ENCODE peak calls at places on chromosome 13, in seven cellular contexts. One of them, this sample, is unnamed.

GRCh38 chr13:29465741-29466293 is 129.7 kb downstream of the SLC7A1 start:
- DNase-seq in HCT116: no peak
- DNase-seq in SK-N-SH: peak; percentile 47
- DNase-seq in K562: no peak
- DNase-seq in H1: no peak
- DNase-seq in GM12878: no peak
- DNase-seq in HepG2: peak; percentile 35
- DNase-seq in this sample: no peak

GRCh38 chr13:27130223-27131015 is 41.2 kb downstream of the USP12 start:
- DNase-seq in HCT116: no peak
- DNase-seq in SK-N-SH: no peak
- DNase-seq in K562: no peak
- DNase-seq in H1: no peak
- DNase-seq in GM12878: no peak
- DNase-seq in HepG2: no peak
- DNase-seq in this sample: no peak

GRCh38 chr13:41622545-41623429 is 165.4 kb downstream of the RGCC start:
- DNase-seq in HCT116: no peak
- DNase-seq in SK-N-SH: no peak
- DNase-seq in K562: no peak
- DNase-seq in H1: no peak
- DNase-seq in GM12878: no peak
- DNase-seq in HepG2: no peak
- DNase-seq in this sample: no peak

GRCh38 chr13:77545626-77546412 is 10.3 kb downstream of the SCEL start:
- DNase-seq in HCT116: no peak
- DNase-seq in SK-N-SH: no peak
- DNase-seq in K562: no peak
- DNase-seq in H1: no peak
- DNase-seq in GM12878: no peak
- DNase-seq in HepG2: no peak
- DNase-seq in this sample: no peak

GRCh38 chr13:29737061-29737460 is 113.4 kb downstream of the UBL3 start:
- DNase-seq in HCT116: no peak
- DNase-seq in SK-N-SH: no peak
- DNase-seq in K562: no peak
- DNase-seq in H1: no peak
- DNase-seq in GM12878: no peak
- DNase-seq in HepG2: no peak
- DNase-seq in this sample: no peak

GRCh38 chr13:24038405-24038804 is 122.1 kb upstream of the SPATA13 start:
- DNase-seq in HCT116: no peak
- DNase-seq in SK-N-SH: no peak
- DNase-seq in K562: no peak
- DNase-seq in H1: no peak
- DNase-seq in GM12878: no peak
- DNase-seq in HepG2: no peak
- DNase-seq in this sample: no peak

GRCh38 chr13:79056706-79057105 is 349.3 kb downstream of the RBM26 start:
- DNase-seq in HCT116: no peak
- DNase-seq in SK-N-SH: no peak
- DNase-seq in K562: no peak
- DNase-seq in H1: no peak
- DNase-seq in GM12878: no peak
- DNase-seq in HepG2: no peak
- DNase-seq in this sample: no peak

GRCh38 chr13:52925775-52926285 is 77.4 kb upstream of the PCDH8 start:
- DNase-seq in HCT116: no peak
- DNase-seq in SK-N-SH: no peak
- DNase-seq in K562: no peak
- DNase-seq in H1: no peak
- DNase-seq in GM12878: no peak
- DNase-seq in HepG2: no peak
- DNase-seq in this sample: no peak

GRCh38 chr13:39536274-39536673 is 66.7 kb downstream of the LHFPL6 start:
- DNase-seq in HCT116: no peak
- DNase-seq in SK-N-SH: no peak
- DNase-seq in K562: no peak
- DNase-seq in H1: no peak
- DNase-seq in GM12878: no peak
- DNase-seq in HepG2: no peak
- DNase-seq in this sample: no peak

GRCh38 chr13:93875527-93875926 is 604.0 kb downstream of the DCT start:
- DNase-seq in HCT116: no peak
- DNase-seq in SK-N-SH: no peak
- DNase-seq in K562: no peak
- DNase-seq in H1: no peak
- DNase-seq in GM12878: no peak
- DNase-seq in HepG2: no peak
- DNase-seq in this sample: no peak

GRCh38 chr13:51768976-51769375 is 35.0 kb downstream of the DHRS12 start:
- DNase-seq in HCT116: no peak
- DNase-seq in SK-N-SH: no peak
- DNase-seq in K562: no peak
- DNase-seq in H1: no peak
- DNase-seq in GM12878: no peak
- DNase-seq in HepG2: no peak
- DNase-seq in this sample: no peak

GRCh38 chr13:65872448-65872847 is 1357.7 kb downstream of the PCDH9 start:
- DNase-seq in HCT116: no peak
- DNase-seq in SK-N-SH: no peak
- DNase-seq in K562: no peak
- DNase-seq in H1: no peak
- DNase-seq in GM12878: no peak
- DNase-seq in HepG2: no peak
- DNase-seq in this sample: no peak

GRCh38 chr13:50644081-50644871 is 199.2 kb downstream of the DLEU7 start:
- DNase-seq in HCT116: no peak
- DNase-seq in SK-N-SH: no peak
- DNase-seq in K562: no peak
- DNase-seq in H1: no peak
- DNase-seq in GM12878: no peak
- DNase-seq in HepG2: peak; percentile 2
- DNase-seq in this sample: peak; percentile 87

GRCh38 chr13:41133951-41134350 is 1.3 kb upstream of the KBTBD6 start:
- DNase-seq in HCT116: no peak
- DNase-seq in SK-N-SH: no peak
- DNase-seq in K562: no peak
- DNase-seq in H1: no peak
- DNase-seq in GM12878: no peak
- DNase-seq in HepG2: no peak
- DNase-seq in this sample: no peak

GRCh38 chr13:19646062-19646461 is 12.6 kb downstream of the MPHOSPH8 start:
- DNase-seq in HCT116: no peak
- DNase-seq in SK-N-SH: no peak
- DNase-seq in K562: no peak
- DNase-seq in H1: no peak
- DNase-seq in GM12878: no peak
- DNase-seq in HepG2: no peak
- DNase-seq in this sample: no peak

GRCh38 chr13:50358715-50359367 is 343.6 kb downstream of the KCNRG start:
- DNase-seq in HCT116: no peak
- DNase-seq in SK-N-SH: no peak
- DNase-seq in K562: no peak
- DNase-seq in H1: no peak
- DNase-seq in GM12878: no peak
- DNase-seq in HepG2: no peak
- DNase-seq in this sample: no peak

GRCh38 chr13:25069911-25070310 is 26.0 kb upstream of the PABPC3 start:
- DNase-seq in HCT116: no peak
- DNase-seq in SK-N-SH: no peak
- DNase-seq in K562: no peak
- DNase-seq in H1: no peak
- DNase-seq in GM12878: no peak
- DNase-seq in HepG2: no peak
- DNase-seq in this sample: no peak

GRCh38 chr13:45714170-45714569 is 12.1 kb downstream of the CBY2 start:
- DNase-seq in HCT116: no peak
- DNase-seq in SK-N-SH: no peak
- DNase-seq in K562: no peak
- DNase-seq in H1: no peak
- DNase-seq in GM12878: no peak
- DNase-seq in HepG2: no peak
- DNase-seq in this sample: no peak

GRCh38 chr13:72652681-72653080 is 74.7 kb downstream of the MZT1 start:
- DNase-seq in HCT116: no peak
- DNase-seq in SK-N-SH: no peak
- DNase-seq in K562: no peak
- DNase-seq in H1: no peak
- DNase-seq in GM12878: no peak
- DNase-seq in HepG2: no peak
- DNase-seq in this sample: no peak

GRCh38 chr13:27704681-27705080 is 83.0 kb downstream of the POLR1D start:
- DNase-seq in HCT116: no peak
- DNase-seq in SK-N-SH: no peak
- DNase-seq in K562: no peak
- DNase-seq in H1: no peak
- DNase-seq in GM12878: peak; percentile 1
- DNase-seq in HepG2: no peak
- DNase-seq in this sample: no peak

GRCh38 chr13:40572961-40573360 is 93.5 kb downstream of the FOXO1 start:
- DNase-seq in HCT116: no peak
- DNase-seq in SK-N-SH: no peak
- DNase-seq in K562: no peak
- DNase-seq in H1: no peak
- DNase-seq in GM12878: no peak
- DNase-seq in HepG2: no peak
- DNase-seq in this sample: no peak

GRCh38 chr13:67416047-67416925 is 186.2 kb upstream of the PCDH9 start:
- DNase-seq in HCT116: no peak
- DNase-seq in SK-N-SH: peak; percentile 32
- DNase-seq in K562: no peak
- DNase-seq in H1: peak; percentile 84
- DNase-seq in GM12878: no peak
- DNase-seq in HepG2: peak; percentile 4
- DNase-seq in this sample: no peak

GRCh38 chr13:35139591-35139990 is 197.5 kb downstream of the NBEA start:
- DNase-seq in HCT116: no peak
- DNase-seq in SK-N-SH: no peak
- DNase-seq in K562: no peak
- DNase-seq in H1: no peak
- DNase-seq in GM12878: no peak
- DNase-seq in HepG2: no peak
- DNase-seq in this sample: no peak

GRCh38 chr13:50762969-50763568 is 80.4 kb downstream of the DLEU7 start:
- DNase-seq in HCT116: no peak
- DNase-seq in SK-N-SH: no peak
- DNase-seq in K562: no peak
- DNase-seq in H1: no peak
- DNase-seq in GM12878: no peak
- DNase-seq in HepG2: no peak
- DNase-seq in this sample: no peak

DNA sequence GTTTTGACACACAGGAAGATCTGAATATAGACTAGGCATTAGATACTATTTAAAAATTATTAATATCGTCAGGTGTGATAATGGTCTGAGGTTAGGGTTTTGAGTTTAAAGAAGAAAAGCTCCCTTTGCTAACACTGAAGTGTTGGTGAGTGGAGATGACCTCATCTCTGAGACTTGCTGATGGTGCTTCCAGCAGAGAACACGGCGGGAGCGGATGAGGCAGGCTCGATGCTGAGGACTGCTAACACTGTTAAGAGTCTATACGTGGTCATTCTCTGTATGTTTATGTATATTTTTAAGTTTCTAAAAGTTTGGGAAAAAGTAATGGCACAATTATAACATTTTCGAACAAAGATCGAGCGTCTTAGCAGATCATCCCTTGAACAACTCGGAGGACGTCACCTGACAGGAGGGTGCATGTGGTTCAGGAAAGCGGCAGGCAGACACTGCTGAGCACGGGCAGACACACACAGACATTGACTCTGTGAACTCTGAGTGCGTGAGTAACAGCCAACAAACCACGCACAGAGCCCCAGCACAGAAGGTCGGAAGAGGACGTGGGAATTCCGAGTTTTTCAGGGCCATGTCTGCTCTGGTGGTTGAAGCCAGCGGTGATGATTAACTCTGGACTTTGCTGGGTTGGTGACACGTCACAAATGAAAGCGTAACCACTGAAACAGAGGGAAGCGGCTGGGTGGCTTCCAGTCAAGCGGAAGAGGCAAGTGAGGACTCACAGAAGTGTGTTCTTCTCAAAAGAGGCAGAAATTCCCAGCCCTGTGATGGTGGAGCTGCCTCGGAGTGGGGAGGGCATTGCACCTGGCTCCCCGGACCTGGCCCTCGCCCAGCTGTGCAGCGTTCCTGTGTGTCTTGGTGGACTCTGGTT is 91.9 kb upstream of the TEX29 start:
- DNase-seq in HCT116: no peak
- DNase-seq in SK-N-SH: no peak
- DNase-seq in K562: no peak
- DNase-seq in H1: no peak
- DNase-seq in GM12878: no peak
- DNase-seq in HepG2: no peak
- DNase-seq in this sample: no peak
- TF ChIP-seq JUND in HCT116: no peak
- TF ChIP-seq JUND in SK-N-SH: no peak
- TF ChIP-seq JUND in K562: no peak
- TF ChIP-seq JUND in H1: peak; percentile 34
- TF ChIP-seq JUND in GM12878: no peak
- TF ChIP-seq JUND in HepG2: no peak
- TF ChIP-seq JUND in this sample: no peak

GRCh38 chr13:99677388-99677951 is 176.2 kb downstream of the TM9SF2 start:
- DNase-seq in HCT116: no peak
- DNase-seq in SK-N-SH: peak; percentile 44
- DNase-seq in K562: no peak
- DNase-seq in H1: no peak
- DNase-seq in GM12878: no peak
- DNase-seq in HepG2: no peak
- DNase-seq in this sample: no peak
- TF ChIP-seq JUND in HCT116: no peak
- TF ChIP-seq JUND in SK-N-SH: no peak
- TF ChIP-seq JUND in K562: no peak
- TF ChIP-seq JUND in H1: no peak
- TF ChIP-seq JUND in GM12878: no peak
- TF ChIP-seq JUND in HepG2: no peak
- TF ChIP-seq JUND in this sample: no peak

GRCh38 chr13:96781141-96781540 is 213.1 kb downstream of the OXGR1 start:
- DNase-seq in HCT116: no peak
- DNase-seq in SK-N-SH: no peak
- DNase-seq in K562: no peak
- DNase-seq in H1: no peak
- DNase-seq in GM12878: no peak
- DNase-seq in HepG2: no peak
- DNase-seq in this sample: no peak
- TF ChIP-seq JUND in HCT116: no peak
- TF ChIP-seq JUND in SK-N-SH: no peak
- TF ChIP-seq JUND in K562: no peak
- TF ChIP-seq JUND in H1: no peak
- TF ChIP-seq JUND in GM12878: no peak
- TF ChIP-seq JUND in HepG2: no peak
- TF ChIP-seq JUND in this sample: no peak

DNA sequence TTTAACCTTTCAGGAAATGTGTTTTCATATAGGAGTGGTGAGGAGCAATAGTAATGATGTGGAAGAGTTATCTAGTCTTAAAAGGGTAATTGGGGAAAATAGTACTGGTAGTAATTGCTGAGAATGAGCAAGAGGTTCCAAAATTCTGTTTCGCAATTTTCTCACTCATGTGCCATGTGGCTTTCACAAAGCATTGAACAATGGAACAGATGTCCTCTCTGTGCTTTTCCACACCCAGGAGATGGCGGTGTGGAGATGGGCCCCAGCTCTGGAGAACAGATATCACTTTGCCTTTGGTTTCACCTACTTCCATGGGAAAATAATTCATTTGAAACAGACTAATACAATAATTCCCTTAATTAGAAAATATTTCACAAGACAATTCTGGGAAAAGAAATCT is 170.0 kb upstream of the SLC10A2 start:
- DNase-seq in HCT116: no peak
- DNase-seq in SK-N-SH: no peak
- DNase-seq in K562: no peak
- DNase-seq in H1: no peak
- DNase-seq in GM12878: no peak
- DNase-seq in HepG2: no peak
- DNase-seq in this sample: no peak
- TF ChIP-seq JUND in HCT116: no peak
- TF ChIP-seq JUND in SK-N-SH: no peak
- TF ChIP-seq JUND in K562: no peak
- TF ChIP-seq JUND in H1: no peak
- TF ChIP-seq JUND in GM12878: no peak
- TF ChIP-seq JUND in HepG2: no peak
- TF ChIP-seq JUND in this sample: no peak

This sample was measured in T47D.